ENCODE peak calls at places on chromosome 14, in four cellular contexts. Z is activated naive CD4-positive, alpha-beta T cell; B is stimulated activated CD8-positive, alpha-beta memory T cell treated with anti-CD3 and anti-CD28 coated beads, Interleukin-4, amount 100 ng/mL, for 4 hours; D is hypothalamus. Q is an unnamed sample.

GRCh38 chr14:84028205-84028604 is 1501.7 kb upstream of the FLRT2 start:
- DNase-seq in Z (no peak), B (no peak), D (no peak), Q (no peak)

GRCh38 chr14:99481745-99482099 is 513 bp downstream of the CCNK start:
- DNase-seq in Z (peak), B (no peak), D (peak), Q (no peak)

GRCh38 chr14:76767681-76768055 is 6.4 kb downstream of the VASH1 start:
- DNase-seq in Z (no peak), B (no peak), D (no peak), Q (no peak)

GRCh38 chr14:25069889-25070288 is 19.9 kb upstream of the STXBP6 start:
- DNase-seq in Z (no peak), B (no peak), D (no peak), Q (no peak)

GRCh38 chr14:98957211-98958047 is 314.6 kb downstream of the BCL11B start:
- DNase-seq in Z (no peak), B (no peak), D (no peak), Q (no peak)

GRCh38 chr14:72573725-72574426 is 320.0 kb downstream of the DPF3 start:
- DNase-seq in Z (no peak), B (no peak), D (no peak), Q (no peak)

GRCh38 chr14:92589213-92589852 is 75.8 kb downstream of the RIN3 start:
- DNase-seq in Z (no peak), B (no peak), D (no peak), Q (no peak)

GRCh38 chr14:67970923-67971322 is 151.3 kb downstream of the RAD51B start:
- DNase-seq in Z (no peak), B (no peak), D (no peak), Q (no peak)

GRCh38 chr14:54200726-54201125 is 196.1 kb upstream of the CDKN3 start:
- DNase-seq in Z (no peak), B (no peak), D (no peak), Q (no peak)

GRCh38 chr14:92481386-92481785 is 32.2 kb upstream of the RIN3 start:
- DNase-seq in Z (no peak), B (no peak), D (no peak), Q (no peak)

GRCh38 chr14:79967001-79967400 is 244.3 kb downstream of the DIO2 start:
- DNase-seq in Z (no peak), B (no peak), D (no peak), Q (no peak)

GRCh38 chr14:54606178-54606577 is 39.2 kb downstream of the SAMD4A start:
- DNase-seq in Z (no peak), B (no peak), D (no peak), Q (no peak)

GRCh38 chr14:104702106-104702505 is 12.7 kb downstream of the INF2 start:
- DNase-seq in Z (no peak), B (no peak), D (no peak), Q (no peak)

GRCh38 chr14:51653096-51653814 is 1.5 kb downstream of the FRMD6 start:
- DNase-seq in Z (no peak), B (no peak), D (no peak), Q (no peak)

GRCh38 chr14:37036669-37037341 is 135.6 kb downstream of the SLC25A21 start:
- DNase-seq in Z (no peak), B (no peak), D (no peak), Q (no peak)

GRCh38 chr14:35399083-35399807 is 5.3 kb downstream of the NFKBIA start:
- DNase-seq in Z (no peak), B (no peak), D (no peak), Q (no peak)

GRCh38 chr14:44626423-44626822 is 119.3 kb upstream of the FSCB start:
- DNase-seq in Z (no peak), B (no peak), D (no peak), Q (no peak)

GRCh38 chr14:102962111-102962627 is 39.7 kb downstream of the AMN start:
- DNase-seq in Z (no peak), B (no peak), D (no peak), Q (no peak)

GRCh38 chr14:71466942-71467341 is 465.3 kb upstream of the RGS6 start:
- DNase-seq in Z (no peak), B (no peak), D (no peak), Q (no peak)

GRCh38 chr14:30020271-30020670 is 92.6 kb upstream of the PRKD1 start:
- DNase-seq in Z (no peak), B (no peak), D (no peak), Q (no peak)

GRCh38 chr14:33669111-33669510 is 281.8 kb downstream of the EGLN3 start:
- DNase-seq in Z (no peak), B (no peak), D (no peak), Q (no peak)

GRCh38 chr14:89537911-89538310 is 120.9 kb upstream of the FOXN3 start:
- DNase-seq in Z (no peak), B (no peak), D (no peak), Q (no peak)

GRCh38 chr14:96146131-96146771 is 58.4 kb upstream of the BDKRB2 start:
- DNase-seq in Z (no peak), B (no peak), D (peak), Q (peak)

GRCh38 chr14:81187832-81188522 is 32.8 kb downstream of the GTF2A1 start:
- DNase-seq in Z (no peak), B (no peak), D (no peak), Q (no peak)

GRCh38 chr14:95862243-95862642 is 14.4 kb upstream of the TUNAR start:
- DNase-seq in Z (no peak), B (no peak), D (no peak), Q (no peak)

GRCh38 chr14:21997300-21997699 is 323.7 kb upstream of the OR4E1 start:
- DNase-seq in Z (no peak), B (no peak), D (no peak), Q (no peak)

GRCh38 chr14:90775441-90775840 is 40.8 kb downstream of the TTC7B start:
- DNase-seq in Z (no peak), B (no peak), D (no peak), Q (no peak)

GRCh38 chr14:56119221-56119967 is 1.2 kb downstream of the PELI2 start:
- DNase-seq in Z (peak), B (peak), D (peak), Q (peak)

GRCh38 chr14:67583711-67584644 is 16.1 kb downstream of the PIGH start:
- DNase-seq in Z (no peak), B (no peak), D (no peak), Q (no peak)

GRCh38 chr14:90556050-90556477 is 159.2 kb downstream of the CALM1 start:
- DNase-seq in Z (no peak), B (no peak), D (peak), Q (peak)

GRCh38 chr14:92122351-92122677 is 545 bp downstream of the CPSF2 start:
- DNase-seq in Z (no peak), B (no peak), D (peak), Q (no peak)

GRCh38 chr14:89720076-89720687 is 234.3 kb downstream of the EFCAB11 start:
- DNase-seq in Z (no peak), B (no peak), D (no peak), Q (no peak)

GRCh38 chr14:22839159-22839779 is 2.9 kb downstream of the MMP14 start:
- DNase-seq in Z (no peak), B (no peak), D (no peak), Q (no peak)

GRCh38 chr14:67413806-67414769 is 2.1 kb upstream of the PLEK2 start:
- DNase-seq in Z (no peak), B (peak), D (no peak), Q (no peak)